ENCODE peak calls at places on chromosomes 16 and 17, in four cellular contexts. T, J, X and R are unnamed samples.

GRCh38 chr16:4517812-4518211 is 20.8 kb downstream of the CDIP1 start:
- DNase-seq in J (no peak), T (no peak), X (peak; percentile 52), R (peak; percentile 57)

GRCh38 chr17:12041316-12041715 is 20.6 kb downstream of the MAP2K4 start:
- DNase-seq in T (no peak), X (peak; percentile 81), J (no peak), R (no peak)

GRCh38 chr16:3282103-3282746 is 1.1 kb upstream of the ZNF263 start:
- DNase-seq in J (no peak), T (no peak), X (no peak), R (peak; percentile 60)

GRCh38 chr17:2146132-2146871 is 91.4 kb downstream of the HIC1 start:
- DNase-seq in X (no peak), J (peak; percentile 59), T (no peak), R (no peak)

GRCh38 chr16:75494696-75495601 is at the start of gene CHST6:
- DNase-seq in X (no peak), J (no peak), T (no peak), R (peak; percentile 59)

GRCh38 chr17:4405699-4406098 is 28.0 kb upstream of the SPNS3 start:
- DNase-seq in T (no peak), J (no peak), X (no peak), R (no peak)

GRCh38 chr16:685967-686366 is 1.8 kb upstream of the JMJD8 start:
- DNase-seq in T (no peak), J (peak; percentile 47), X (peak; percentile 34), R (peak; percentile 62)

GRCh38 chr16:53091508-53092211 is 36.9 kb downstream of the CHD9 start:
- DNase-seq in X (peak; percentile 92), T (no peak), J (peak; percentile 65), R (no peak)

GRCh38 chr17:82105882-82106696 is 8.1 kb upstream of the FASN start:
- DNase-seq in T (peak; percentile 32), J (peak; percentile 71), X (peak; percentile 54), R (peak; percentile 62)

GRCh38 chr16:48481772-48482171 is 96.6 kb upstream of the SIAH1 start:
- DNase-seq in J (no peak), X (no peak), T (no peak), R (no peak)

GRCh38 chr16:17070882-17071592 is 399.7 kb downstream of the XYLT1 start:
- DNase-seq in T (peak; percentile 80), J (peak; percentile 78), X (no peak), R (peak; percentile 5)

GRCh38 chr16:522320-523096 is 5.0 kb upstream of the CAPN15 start:
- DNase-seq in T (no peak), J (no peak), X (no peak), R (no peak)

GRCh38 chr16:2532494-2533141 is 1.4 kb upstream of the CEMP1 start:
- DNase-seq in J (peak; percentile 85), T (peak; percentile 42), X (peak; percentile 53), R (no peak)

GRCh38 chr16:11150190-11150589 is 105.8 kb downstream of the SOCS1 start:
- DNase-seq in J (no peak), X (no peak), T (no peak), R (no peak)

GRCh38 chr16:11147033-11147848 is 108.8 kb downstream of the SOCS1 start:
- DNase-seq in T (no peak), J (no peak), X (no peak), R (no peak)

GRCh38 chr16:11149011-11149616 is 106.9 kb downstream of the SOCS1 start:
- DNase-seq in T (no peak), X (no peak), J (no peak), R (no peak)

GRCh38 chr16:11145821-11146211 is 110.2 kb downstream of the SOCS1 start:
- DNase-seq in X (no peak), T (no peak), J (no peak), R (no peak)

DNA sequence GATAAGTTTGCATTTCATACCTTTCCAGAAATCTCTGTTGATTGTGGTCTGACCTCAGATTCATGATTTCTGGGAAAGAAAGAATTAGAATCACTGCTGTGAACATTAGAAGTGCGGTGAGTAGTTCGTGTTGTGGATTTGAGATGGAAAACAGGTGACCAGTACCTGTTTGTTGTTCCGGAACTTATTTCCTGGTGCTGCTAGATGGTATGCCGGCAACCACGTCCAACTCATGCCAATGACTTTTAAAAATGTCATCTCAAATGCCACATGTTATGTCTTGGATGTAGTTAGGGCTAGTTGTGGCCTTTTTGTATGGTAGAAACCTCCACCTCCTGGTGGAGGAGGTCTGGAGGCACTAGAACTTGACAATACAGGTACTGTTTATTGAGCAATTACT is 108.0 kb downstream of the SOCS1 start:
- DNase-seq in J (no peak), T (no peak), X (no peak), R (no peak)
- TF ChIP-seq CTCF in J (no peak), T (no peak), X (no peak), R (no peak)

DNA sequence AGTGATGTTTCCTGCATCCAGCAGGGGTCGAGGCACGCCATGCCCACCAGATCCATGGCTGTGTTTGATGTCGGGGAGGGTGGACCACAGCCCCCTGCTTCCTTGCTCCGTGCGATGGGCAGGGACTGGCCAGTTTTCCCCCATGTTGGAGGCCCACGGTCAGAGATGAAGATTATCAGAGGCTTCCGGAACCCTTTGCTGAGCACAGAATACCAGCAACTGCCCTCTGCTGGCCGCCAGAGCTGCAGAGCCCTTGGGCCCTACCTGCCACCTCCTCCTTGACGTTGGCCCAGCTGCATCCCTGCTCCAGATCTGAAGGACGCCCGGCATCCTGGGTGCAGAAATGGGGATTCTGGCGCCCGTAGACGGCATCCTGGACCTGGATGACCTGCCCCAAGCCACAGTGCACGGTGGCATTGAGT is 23.7 kb upstream of the BCO1 start:
- DNase-seq in X (peak; percentile 29), T (no peak), J (no peak), R (peak; percentile 21)
- TF ChIP-seq CTCF in X (peak; percentile 61), T (no peak), J (no peak), R (peak; percentile 21)

DNA sequence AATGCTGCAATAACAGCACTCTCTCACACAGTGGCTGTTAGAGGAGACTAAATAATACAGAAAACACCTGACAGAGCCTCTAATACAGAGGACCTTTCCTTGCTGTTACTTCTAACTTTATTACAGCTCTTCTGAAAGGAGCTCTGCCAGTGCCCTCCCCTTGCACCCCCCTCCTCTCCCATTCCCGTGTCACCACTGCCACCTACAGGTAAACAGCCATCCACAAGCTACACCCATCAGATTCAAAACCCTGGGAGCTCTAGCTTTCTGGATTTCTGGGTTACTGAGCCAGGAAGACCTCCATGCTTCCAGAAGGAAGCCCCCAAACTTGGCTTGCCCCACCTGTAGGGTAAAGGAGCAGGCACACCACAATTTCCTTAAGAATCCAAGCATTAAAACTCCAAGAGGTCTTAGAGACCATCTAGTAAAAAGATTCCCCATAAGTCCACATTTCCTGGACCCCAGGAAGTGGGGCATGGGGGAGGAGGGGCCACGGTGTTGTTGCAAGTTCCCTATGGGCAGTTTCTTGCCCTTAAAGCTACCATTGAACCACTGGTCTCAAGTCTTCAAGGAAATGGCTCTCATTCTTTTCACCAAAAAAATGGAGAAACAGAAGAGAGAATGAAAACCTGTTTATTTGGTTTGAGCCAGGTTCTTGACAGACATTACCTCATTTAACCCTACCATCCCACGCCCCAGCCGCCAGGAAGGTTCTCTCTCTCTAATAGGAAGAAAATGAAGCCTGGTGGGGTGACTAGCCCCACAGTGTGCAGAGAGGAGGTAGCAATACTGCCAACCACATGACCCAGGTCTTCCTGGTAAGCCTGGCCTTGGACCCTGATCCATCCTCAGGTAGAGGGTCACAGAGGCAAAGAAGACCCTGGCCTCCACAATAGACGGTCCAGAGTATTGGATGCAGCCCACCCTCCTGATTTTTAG is 52.8 kb downstream of the TOM1L2 start:
- DNase-seq in J (peak; percentile 73), X (peak; percentile 82), T (peak; percentile 44), R (peak; percentile 73)
- TF ChIP-seq CTCF in J (peak; percentile 71), X (peak; percentile 90), T (peak; percentile 59), R (peak; percentile 63)

GRCh38 chr17:65219124-65219523 is 82.0 kb downstream of the RGS9 start:
- DNase-seq in X (no peak), T (no peak), J (no peak), R (no peak)
- TF ChIP-seq CTCF in X (peak; percentile 35), T (no peak), J (no peak), R (no peak)

DNA sequence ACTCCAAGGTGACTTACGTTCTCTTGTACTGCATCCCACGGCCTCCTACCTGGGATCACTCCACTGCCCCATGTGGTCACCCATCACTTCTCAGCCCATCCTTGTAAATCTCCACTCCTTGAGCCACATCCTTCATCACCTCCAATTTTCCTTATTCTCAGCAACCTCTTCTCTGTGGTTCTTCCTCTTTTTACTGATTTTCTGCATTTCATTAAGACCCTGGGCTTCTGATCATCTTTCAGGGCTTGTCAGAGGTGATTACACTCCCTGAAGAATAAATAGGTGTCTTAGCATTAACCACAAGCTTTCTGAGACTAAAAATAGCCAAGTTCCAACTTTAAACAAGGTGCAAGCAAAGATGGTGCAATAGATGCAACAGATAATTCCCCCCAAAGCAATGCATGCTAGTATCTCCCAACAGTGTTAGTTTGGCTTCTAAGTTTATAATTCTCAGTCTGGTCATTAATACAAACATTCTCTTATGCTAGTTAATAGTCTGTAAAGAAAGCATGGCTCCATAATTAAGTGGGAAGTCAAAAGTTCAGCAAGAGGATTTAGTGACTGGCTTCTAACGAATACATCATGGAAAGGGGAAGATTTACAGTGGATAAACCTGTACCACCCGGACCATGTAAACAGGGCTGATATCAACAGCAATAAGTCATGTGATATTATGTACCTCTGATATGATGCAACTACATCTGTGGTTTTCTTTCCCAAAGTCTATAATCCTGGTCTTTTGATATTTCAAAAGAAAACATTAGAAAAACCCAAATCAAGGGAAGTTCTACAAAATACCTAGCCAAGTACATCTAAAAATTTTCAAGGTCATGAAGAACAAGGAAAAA is 47.4 kb upstream of the FOXJ1 start:
- DNase-seq in J (no peak), X (no peak), T (no peak), R (no peak)
- TF ChIP-seq CTCF in J (no peak), X (no peak), T (no peak), R (no peak)

GRCh38 chr17:48663134-48663924 is 37.2 kb upstream of the HOXB9 start:
- DNase-seq in X (no peak), J (no peak), T (no peak), R (no peak)
- TF ChIP-seq CTCF in X (no peak), J (no peak), T (no peak), R (no peak)

GRCh38 chr16:10877472-10877946 is 507 bp downstream of the CIITA start:
- DNase-seq in X (no peak), T (no peak), J (no peak), R (no peak)
- TF ChIP-seq CTCF in X (no peak), T (no peak), J (no peak), R (no peak)

DNA sequence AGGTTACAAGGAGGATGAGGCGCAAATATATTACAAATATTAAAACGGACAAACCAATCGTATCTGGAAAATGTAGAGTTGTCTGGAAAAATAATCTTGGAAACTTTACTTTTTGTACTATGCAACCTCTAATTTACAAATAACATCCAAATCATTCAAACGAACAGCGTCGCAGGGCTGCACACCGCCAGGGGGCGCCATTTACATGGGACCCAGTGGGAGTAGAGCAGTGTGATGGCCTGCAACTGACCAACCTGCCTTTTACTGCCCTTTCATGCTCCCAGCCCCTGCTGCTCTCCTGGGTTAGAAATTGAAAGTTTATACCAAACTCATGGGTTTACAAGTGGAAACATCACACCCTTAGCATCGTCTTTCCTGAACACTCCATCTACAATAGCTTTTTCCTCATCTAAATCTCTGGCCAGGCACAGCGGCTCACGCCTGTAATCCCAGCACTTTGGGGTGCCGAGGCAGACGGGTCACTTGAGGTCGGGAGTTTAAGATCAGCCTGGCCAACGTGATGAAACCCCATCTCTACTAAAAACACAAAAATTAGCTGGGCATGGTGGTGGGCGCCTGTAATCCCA is 10.0 kb downstream of the PITPNC1 start:
- DNase-seq in X (peak; percentile 70), T (peak; percentile 43), J (peak; percentile 59), R (peak; percentile 74)
- TF ChIP-seq CTCF in X (peak; percentile 77), T (peak; percentile 83), J (peak; percentile 66), R (peak; percentile 96)